ENCODE peak calls at places on chromosomes 13 and 19, in nine cellular contexts. T is left ventricle myocardium inferior; F is HCT116; K is mucosa of descending colon; B is uterus; P is CD8-positive, alpha-beta T cell; Q is PC-3; O is IMR-90; N is spleen. U is an unnamed sample.
A peak's percentile ranks its signal among the peaks of the same experiment; 100 is the strongest.

GRCh38 chr19:30784850-30785459 is 412.8 kb downstream of the ZNF536 start:
- DNase-seq in P (peak; percentile 60), N (peak; percentile 84), B (peak; percentile 36), O (peak; percentile 26), T (peak; percentile 43), F (no peak), K (no peak), Q (peak; percentile 3), U (peak; percentile 73)

GRCh38 chr13:59494560-59494970 is 669.2 kb downstream of the DIAPH3 start:
- DNase-seq in T (peak; percentile 30), N (no peak), B (no peak), O (peak; percentile 81), K (no peak), Q (no peak), P (no peak), F (no peak), U (no peak)

GRCh38 chr13:44414771-44415170 is 41.1 kb downstream of the SERP2 start:
- DNase-seq in F (no peak), Q (no peak), N (peak; percentile 61), T (no peak), P (no peak), O (no peak), B (no peak), K (no peak), U (no peak)

GRCh38 chr13:106155411-106155810 is 380.1 kb downstream of the EFNB2 start:
- DNase-seq in T (no peak), Q (peak; percentile 47), N (no peak), K (no peak), P (no peak), O (peak; percentile 79), B (no peak), F (no peak), U (no peak)

GRCh38 chr19:36707134-36707533 is 19.7 kb downstream of the ZNF567 start:
- DNase-seq in O (no peak), P (no peak), B (no peak), Q (no peak), F (no peak), K (no peak), T (no peak), N (no peak), U (no peak)

GRCh38 chr19:3798137-3798536 is 12.0 kb upstream of the MATK start:
- DNase-seq in Q (no peak), T (no peak), O (no peak), B (no peak), F (no peak), K (no peak), N (no peak), P (peak; percentile 40), U (no peak)

GRCh38 chr13:60627071-60627686 is 230.2 kb downstream of the TDRD3 start:
- DNase-seq in F (peak; percentile 19), K (no peak), T (no peak), N (no peak), P (no peak), Q (peak; percentile 56), B (no peak), O (peak; percentile 3), U (no peak)

GRCh38 chr13:33286143-33286542 is 588 bp upstream of the STARD13 start:
- DNase-seq in P (no peak), B (peak; percentile 38), F (no peak), O (no peak), K (no peak), Q (no peak), T (no peak), N (no peak), U (no peak)

GRCh38 chr13:89324582-89324981 is 1653.4 kb downstream of the SLITRK5 start:
- DNase-seq in Q (no peak), K (no peak), N (no peak), T (no peak), P (no peak), F (no peak), B (no peak), O (no peak), U (no peak)

GRCh38 chr13:29883941-29884518 is 33.6 kb upstream of the UBL3 start:
- DNase-seq in O (peak; percentile 27), P (no peak), F (no peak), N (no peak), T (no peak), B (no peak), Q (no peak), K (no peak), U (no peak)

GRCh38 chr19:47589824-47590223 is 16.9 kb upstream of the ZNF541 start:
- DNase-seq in B (no peak), O (no peak), T (no peak), P (no peak), F (no peak), K (no peak), N (no peak), Q (no peak), U (no peak)

GRCh38 chr13:113776231-113777125 is 17.5 kb downstream of the TMEM255B start:
- DNase-seq in P (no peak), K (no peak), N (peak; percentile 58), Q (no peak), B (no peak), O (no peak), T (no peak), F (no peak), U (no peak)

GRCh38 chr19:52635786-52636570 is 2.2 kb downstream of the ZNF83 start:
- DNase-seq in T (no peak), F (no peak), P (no peak), N (no peak), Q (no peak), B (no peak), K (no peak), O (peak; percentile 20), U (no peak)

GRCh38 chr13:44425815-44426078 is 52.1 kb downstream of the SERP2 start:
- DNase-seq in T (no peak), Q (no peak), B (no peak), N (no peak), K (no peak), F (no peak), O (no peak), P (no peak), U (no peak)

GRCh38 chr13:40472427-40473220 is 193.8 kb downstream of the FOXO1 start:
- DNase-seq in T (no peak), N (no peak), B (no peak), O (no peak), Q (no peak), K (no peak), P (no peak), F (no peak), U (no peak)

GRCh38 chr19:29546583-29547190 is 20.9 kb downstream of the VSTM2B start:
- DNase-seq in N (peak; percentile 41), B (no peak), P (no peak), O (no peak), Q (no peak), K (no peak), T (no peak), F (no peak), U (no peak)

GRCh38 chr13:47661076-47661475 is 340.0 kb downstream of the SUCLA2 start:
- DNase-seq in P (no peak), K (no peak), B (no peak), N (no peak), O (peak; percentile 85), F (no peak), T (no peak), Q (peak; percentile 72), U (no peak)

GRCh38 chr13:40979232-40979631 is 39.9 kb downstream of the ELF1 start:
- DNase-seq in T (no peak), O (no peak), P (no peak), Q (no peak), K (no peak), N (no peak), F (no peak), B (no peak), U (no peak)

GRCh38 chr19:13872339-13872694 is 4.6 kb upstream of the NANOS3 start:
- DNase-seq in N (no peak), B (no peak), Q (no peak), F (no peak), O (no peak), P (no peak), T (no peak), K (no peak), U (no peak)

GRCh38 chr19:16373989-16374388 is 49.4 kb downstream of the KLF2 start:
- DNase-seq in K (no peak), B (no peak), T (no peak), O (no peak), Q (no peak), P (no peak), F (no peak), N (peak; percentile 74), U (no peak)

GRCh38 chr19:35436477-35437141 is 11.4 kb upstream of the FFAR2 start:
- DNase-seq in O (no peak), Q (peak; percentile 47), K (no peak), T (no peak), B (no peak), F (no peak), N (no peak), P (peak; percentile 32), U (no peak)

GRCh38 chr13:27928353-27928804 is 8.6 kb downstream of the PDX1 start:
- DNase-seq in P (no peak), N (no peak), Q (no peak), O (no peak), F (no peak), K (no peak), T (no peak), B (no peak), U (no peak)

GRCh38 chr19:45780146-45780447 is 2.2 kb downstream of the DMPK start:
- DNase-seq in Q (no peak), O (no peak), K (no peak), N (no peak), P (no peak), T (no peak), F (no peak), B (no peak), U (no peak)
- H3K4me1 ChIP-seq in Q (peaks cover 49% of the 10 kb centered on the region), O (peaks cover 30% of the 10 kb centered on the region), K (peaks cover 18% of the 10 kb centered on the region), N (peaks cover 69% of the 10 kb centered on the region), P (peaks cover 19% of the 10 kb centered on the region), T (peaks cover 65% of the 10 kb centered on the region), F (peaks cover 60% of the 10 kb centered on the region), B (peaks cover 15% of the 10 kb centered on the region), U (peaks cover 34% of the 10 kb centered on the region)

GRCh38 chr19:28285917-28286316 is 927.0 kb downstream of the UQCRFS1 start:
- DNase-seq in F (no peak), P (no peak), Q (no peak), K (no peak), O (no peak), T (no peak), N (no peak), B (no peak), U (no peak)
- H3K9me3 ChIP-seq in F (peaks cover 14% of the 10 kb centered on the region), P (no peaks in the 10 kb centered on the region), Q (no peaks in the 10 kb centered on the region), K (no peaks in the 10 kb centered on the region), O (peaks cover 18% of the 10 kb centered on the region), T (peaks cover 16% of the 10 kb centered on the region), N (no peaks in the 10 kb centered on the region), B (no peaks in the 10 kb centered on the region), U (no peaks in the 10 kb centered on the region)

GRCh38 chr19:55777528-55777927 is 8.6 kb downstream of the RFPL4AL1 start:
- DNase-seq in Q (peak; percentile 30), B (no peak), F (peak; percentile 2), N (no peak), K (no peak), P (no peak), O (no peak), T (no peak), U (no peak)
- TF ChIP-seq CTCF in Q (peak; percentile 66), B (no peak), F (peak; percentile 71), N (no peak), K (no peak), P (no peak), O (no peak), T (no peak), U (no peak)

DNA sequence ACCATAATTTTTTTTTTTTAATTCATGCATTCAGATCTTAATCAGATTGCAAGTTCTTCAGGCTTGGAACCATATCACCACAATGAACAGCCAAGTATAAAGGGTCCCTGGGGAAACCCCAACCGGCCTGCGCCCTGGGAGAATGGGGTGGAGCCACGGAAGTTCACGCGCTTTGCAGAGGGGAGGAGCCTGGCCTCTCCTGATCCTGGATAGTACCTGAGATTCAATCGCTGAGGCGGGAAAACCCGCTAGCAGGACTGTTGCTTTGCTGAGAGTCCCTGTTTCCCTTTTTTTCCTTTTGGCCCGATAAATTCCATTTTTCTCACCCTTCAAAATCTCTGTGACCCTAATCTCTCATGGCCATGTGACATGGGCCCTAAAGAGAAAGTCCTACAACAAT is 385.1 kb downstream of the IRS2 start:
- DNase-seq in T (no peak), N (no peak), F (no peak), K (no peak), Q (no peak), P (no peak), B (no peak), O (no peak), U (no peak)
- H3K4me1 ChIP-seq in T (peaks cover 4% of the 10 kb centered on the region), N (no peaks in the 10 kb centered on the region), F (no peaks in the 10 kb centered on the region), K (no peaks in the 10 kb centered on the region), Q (no peaks in the 10 kb centered on the region), P (no peaks in the 10 kb centered on the region), B (no peaks in the 10 kb centered on the region), O (no peaks in the 10 kb centered on the region), U (no peaks in the 10 kb centered on the region)

U was measured in lower lobe of right lung.